ENCODE peak calls at places on chromosomes 2 and 18, in five cellular contexts. W, G, H, K and X are unnamed samples.

GRCh38 chr2:40210968-40211353 is 240.9 kb downstream of the SLC8A1 start:
- DNase-seq in W (no peak), G (no peak), H (no peak), K (no peak), X (no peak)

GRCh38 chr2:201887851-201888451 is 81.6 kb downstream of the CDK15 start:
- DNase-seq in W (peak), G (peak), H (no peak), K (no peak), X (no peak)

GRCh38 chr2:26763019-26763418 is 1.1 kb upstream of the SLC35F6 start:
- DNase-seq in W (no peak), G (no peak), H (no peak), K (no peak), X (no peak)

GRCh38 chr2:156864230-156864629 is 393.3 kb upstream of the GALNT5 start:
- DNase-seq in W (no peak), G (no peak), H (no peak), K (no peak), X (no peak)

GRCh38 chr18:69725009-69725408 is 222.7 kb downstream of the CD226 start:
- DNase-seq in W (no peak), G (no peak), H (no peak), K (no peak), X (no peak)

GRCh38 chr2:176415156-176415870 is 146.1 kb downstream of the MTX2 start:
- DNase-seq in W (no peak), G (no peak), H (no peak), K (no peak), X (no peak)

GRCh38 chr2:222903234-222904220 is 42.7 kb downstream of the ACSL3 start:
- DNase-seq in W (peak), G (peak), H (no peak), K (no peak), X (no peak)

GRCh38 chr2:24424387-24424786 is 64.1 kb upstream of the ITSN2 start:
- DNase-seq in W (no peak), G (no peak), H (no peak), K (no peak), X (no peak)

GRCh38 chr2:60552096-60552850 is 1.2 kb downstream of the BCL11A start:
- DNase-seq in W (peak), G (peak), H (no peak), K (no peak), X (no peak)

GRCh38 chr2:159093496-159093895 is 125.1 kb downstream of the TANC1 start:
- DNase-seq in W (peak), G (no peak), H (no peak), K (no peak), X (no peak)

GRCh38 chr18:72180689-72181088 is 363.5 kb downstream of the CBLN2 start:
- DNase-seq in W (no peak), G (no peak), H (no peak), K (no peak), X (no peak)

GRCh38 chr2:102313950-102314349 is 2.6 kb downstream of the IL1RL1 start:
- DNase-seq in W (peak), G (no peak), H (no peak), K (no peak), X (no peak)

GRCh38 chr2:50345691-50346090 is 686.2 kb downstream of the NRXN1 start:
- DNase-seq in W (no peak), G (peak), H (no peak), K (no peak), X (no peak)

GRCh38 chr2:144759746-144760145 is 239.8 kb upstream of the ZEB2 start:
- DNase-seq in W (no peak), G (no peak), H (no peak), K (no peak), X (no peak)

GRCh38 chr2:176330612-176331011 is 61.4 kb downstream of the MTX2 start:
- DNase-seq in W (no peak), G (no peak), H (no peak), K (no peak), X (no peak)

GRCh38 chr2:66389651-66390131 is 45.2 kb upstream of the MEIS1 start:
- DNase-seq in W (peak), G (no peak), H (no peak), K (no peak), X (no peak)

GRCh38 chr2:147632193-147632592 is 212.6 kb upstream of the ACVR2A start:
- DNase-seq in W (no peak), G (no peak), H (no peak), K (no peak), X (no peak)

GRCh38 chr2:57397550-57398360 is 648.9 kb upstream of the VRK2 start:
- DNase-seq in W (no peak), G (no peak), H (no peak), K (no peak), X (no peak)

GRCh38 chr2:26536371-26537068 is 58.6 kb upstream of the OTOF start:
- DNase-seq in W (no peak), G (no peak), H (no peak), K (no peak), X (no peak)

GRCh38 chr2:74917702-74918619 is 40.5 kb upstream of the POLE4 start:
- DNase-seq in W (peak), G (peak), H (peak), K (no peak), X (no peak)

GRCh38 chr2:88165604-88166003 is 4.5 kb upstream of the THNSL2 start:
- DNase-seq in W (no peak), G (no peak), H (no peak), K (no peak), X (no peak)

GRCh38 chr2:217650716-217651360 is 352.0 kb downstream of the TNS1 start:
- DNase-seq in W (peak), G (peak), H (peak), K (no peak), X (no peak)

GRCh38 chr2:70347831-70348230 is 46.0 kb upstream of the FAM136A start:
- DNase-seq in W (no peak), G (no peak), H (no peak), K (no peak), X (no peak)

GRCh38 chr2:3806730-3807129 is 103.4 kb downstream of the DCDC2C start:
- DNase-seq in W (no peak), G (no peak), H (no peak), K (no peak), X (no peak)

GRCh38 chr2:218859994-218860831 is 608 bp downstream of the WNT6 start:
- DNase-seq in W (no peak), G (no peak), H (no peak), K (no peak), X (peak)

GRCh38 chr2:151260492-151261239 is 997 bp downstream of the RBM43 start:
- DNase-seq in W (peak), G (peak), H (no peak), K (no peak), X (no peak)

GRCh38 chr2:190765386-190766173 is 115.0 kb upstream of the GLS start:
- DNase-seq in W (peak), G (no peak), H (no peak), K (no peak), X (no peak)

GRCh38 chr2:2743164-2743571 is 412.1 kb upstream of the MYT1L start:
- DNase-seq in W (peak), G (no peak), H (no peak), K (peak), X (peak)

GRCh38 chr18:46158498-46158897 is 54.3 kb downstream of the HAUS1 start:
- DNase-seq in W (peak), G (no peak), H (no peak), K (no peak), X (no peak)

GRCh38 chr2:191145769-191146471 is 4.9 kb downstream of the STAT4 start:
- DNase-seq in W (no peak), G (no peak), H (no peak), K (no peak), X (no peak)

GRCh38 chr2:201130524-201131186 is 14.7 kb downstream of the CFLAR start:
- DNase-seq in W (peak), G (peak), H (no peak), K (no peak), X (no peak)

GRCh38 chr18:49024408-49024807 is 73.6 kb upstream of the SMAD7 start:
- DNase-seq in W (no peak), G (no peak), H (no peak), K (no peak), X (peak)

GRCh38 chr2:219570194-219570923 is 980 bp downstream of the OBSL1 start:
- DNase-seq in W (peak), G (peak), H (no peak), K (no peak), X (peak)

GRCh38 chr2:210620456-210620855 is 64.1 kb downstream of the CPS1 start:
- DNase-seq in W (peak), G (peak), H (no peak), K (no peak), X (no peak)
- H3K4me3 ChIP-seq in W (no peak), G (no peak), H (no peak), K (no peak), X (no peak)

GRCh38 chr2:6865346-6866238 is at the start of gene CMPK2:
- DNase-seq in W (peak), G (peak), H (no peak), K (peak), X (peak)
- H3K27ac ChIP-seq in W (no peak), G (no peak), H (no peak), K (peak), X (peak)

GRCh38 chr2:73113634-73113958 is 848 bp upstream of the RAB11FIP5 start:
- DNase-seq in W (no peak), G (no peak), H (peak), K (no peak), X (no peak)
- H3K4me3 ChIP-seq in W (peak), G (peak), H (peak), K (peak), X (peak)

DNA sequence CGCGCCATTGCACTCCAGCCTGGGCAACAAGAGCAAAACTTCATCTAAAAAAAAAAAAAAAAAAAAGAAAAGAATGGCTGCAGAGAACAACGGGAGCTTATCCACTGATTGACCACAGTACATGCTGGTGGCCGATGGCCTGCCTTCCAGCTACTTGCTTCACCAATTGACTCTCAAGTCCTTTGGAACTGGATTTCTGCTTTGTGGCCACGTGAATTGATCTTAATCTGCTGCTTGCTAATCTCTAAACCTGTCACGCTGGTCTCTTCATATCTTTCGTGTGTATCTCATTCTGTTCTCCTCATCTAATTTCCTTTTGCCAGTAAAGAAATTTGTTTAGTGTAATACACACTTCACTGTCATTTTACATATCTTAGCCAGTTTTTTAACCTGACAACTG is 512.5 kb upstream of the CNTNAP5 start:
- DNase-seq in W (no peak), G (no peak), H (no peak), K (no peak), X (no peak)
- H3K27ac ChIP-seq in W (no peak), G (no peak), H (no peak), K (no peak), X (no peak)